ENCODE peak calls at places on chromosomes 3 and 15, in four cellular contexts. H is cardiac fibroblast, U is osteocyte, W is HFF-Myc. E is an unnamed sample.

GRCh38 chr15:44195151-44195740 is at the start of gene FRMD5:
- DNase-seq in H (peak), W (peak), U (peak), E (peak)

GRCh38 chr3:12180218-12180617 is 21.5 kb upstream of the TIMP4 start:
- DNase-seq in H (peak), U (no peak), W (no peak), E (no peak)

GRCh38 chr3:153602801-153603200 is 440.8 kb downstream of the RAP2B start:
- DNase-seq in H (no peak), U (no peak), W (no peak), E (no peak)

GRCh38 chr3:78112266-78112665 is 1072.4 kb downstream of the ROBO2 start:
- DNase-seq in H (peak), W (no peak), U (no peak), E (peak)

GRCh38 chr15:79124388-79124787 is 33.8 kb upstream of the RASGRF1 start:
- DNase-seq in H (no peak), U (no peak), W (no peak), E (no peak)

GRCh38 chr15:74036271-74037170 is 42.0 kb downstream of the PML start:
- DNase-seq in U (peak), H (peak), W (no peak), E (no peak)

GRCh38 chr3:1469687-1470086 is 376.9 kb downstream of the CNTN6 start:
- DNase-seq in H (no peak), W (no peak), U (no peak), E (no peak)

GRCh38 chr15:101233651-101234281 is 18.1 kb downstream of the CHSY1 start:
- DNase-seq in W (no peak), H (no peak), U (no peak), E (no peak)

GRCh38 chr3:9769426-9770275 is at the start of gene CAMK1:
- DNase-seq in U (peak), H (peak), W (no peak), E (peak)

GRCh38 chr15:48833526-48833925 is 22.7 kb upstream of the CEP152 start:
- DNase-seq in H (no peak), U (no peak), W (no peak), E (no peak)

GRCh38 chr3:21326704-21327103 is 424.3 kb downstream of the ZNF385D start:
- DNase-seq in U (no peak), W (no peak), H (peak), E (peak)

GRCh38 chr3:50297384-50297775 is 1.8 kb downstream of the HYAL3 start:
- DNase-seq in H (no peak), U (no peak), W (no peak), E (no peak)

GRCh38 chr15:93261845-93262244 is 172.8 kb upstream of the RGMA start:
- DNase-seq in W (no peak), H (no peak), U (no peak), E (no peak)

GRCh38 chr3:151327571-151328198 is 1.7 kb downstream of the P2RY13 start:
- DNase-seq in H (peak), W (no peak), U (no peak), E (no peak)

GRCh38 chr3:38960953-38961622 is 90.7 kb downstream of the SCN11A start:
- DNase-seq in H (peak), W (peak), U (no peak), E (no peak)

GRCh38 chr3:105223815-105224214 is 142.9 kb upstream of the ALCAM start:
- DNase-seq in H (no peak), U (no peak), W (no peak), E (no peak)

GRCh38 chr3:14166877-14167605 is 11.4 kb downstream of the XPC start:
- DNase-seq in W (no peak), U (no peak), H (no peak), E (no peak)

GRCh38 chr3:149610351-149611105 is 47.3 kb downstream of the WWTR1 start:
- DNase-seq in H (no peak), U (no peak), W (no peak), E (no peak)

GRCh38 chr15:83250766-83251165 is 33.7 kb downstream of the BNC1 start:
- DNase-seq in U (no peak), H (peak), W (no peak), E (peak)

GRCh38 chr3:149678365-149678948 is 20.6 kb upstream of the WWTR1 start:
- DNase-seq in W (no peak), H (no peak), U (no peak), E (no peak)

GRCh38 chr3:40847571-40847992 is 322.8 kb downstream of the ZNF621 start:
- DNase-seq in U (peak), W (no peak), H (peak), E (no peak)

GRCh38 chr3:178195824-178196223 is 340.4 kb upstream of the KCNMB2 start:
- DNase-seq in W (no peak), U (no peak), H (peak), E (peak)

GRCh38 chr3:142003291-142003690 is 126.8 kb downstream of the ATP1B3 start:
- DNase-seq in U (no peak), H (no peak), W (no peak), E (no peak)

GRCh38 chr3:175214210-175214609 is 355.1 kb downstream of the NAALADL2 start:
- DNase-seq in W (no peak), U (no peak), H (no peak), E (no peak)

GRCh38 chr15:50024183-50024795 is 94.7 kb downstream of the ATP8B4 start:
- DNase-seq in U (no peak), W (peak), H (peak), E (peak)

GRCh38 chr3:128787256-128788253 is 61.6 kb downstream of the RAB7A start:
- DNase-seq in U (no peak), H (peak), W (no peak), E (no peak)

GRCh38 chr3:188972313-188972712 is 199.5 kb upstream of the TPRG1 start:
- DNase-seq in H (no peak), W (no peak), U (no peak), E (no peak)

GRCh38 chr3:1400571-1400970 is 307.7 kb downstream of the CNTN6 start:
- DNase-seq in U (no peak), W (no peak), H (no peak), E (no peak)

GRCh38 chr3:57170946-57171345 is 5.8 kb upstream of the IL17RD start:
- DNase-seq in U (no peak), W (no peak), H (no peak), E (no peak)

GRCh38 chr15:63121382-63122001 is at the start of gene LACTB:
- DNase-seq in H (peak), U (peak), W (peak), E (peak)

GRCh38 chr3:150755902-150756301 is 7.1 kb downstream of the SIAH2 start:
- DNase-seq in U (no peak), W (no peak), H (no peak), E (no peak)

GRCh38 chr15:34456658-34457057 is 19.1 kb upstream of the GOLGA8A start:
- DNase-seq in U (no peak), H (no peak), W (no peak), E (no peak)

DNA sequence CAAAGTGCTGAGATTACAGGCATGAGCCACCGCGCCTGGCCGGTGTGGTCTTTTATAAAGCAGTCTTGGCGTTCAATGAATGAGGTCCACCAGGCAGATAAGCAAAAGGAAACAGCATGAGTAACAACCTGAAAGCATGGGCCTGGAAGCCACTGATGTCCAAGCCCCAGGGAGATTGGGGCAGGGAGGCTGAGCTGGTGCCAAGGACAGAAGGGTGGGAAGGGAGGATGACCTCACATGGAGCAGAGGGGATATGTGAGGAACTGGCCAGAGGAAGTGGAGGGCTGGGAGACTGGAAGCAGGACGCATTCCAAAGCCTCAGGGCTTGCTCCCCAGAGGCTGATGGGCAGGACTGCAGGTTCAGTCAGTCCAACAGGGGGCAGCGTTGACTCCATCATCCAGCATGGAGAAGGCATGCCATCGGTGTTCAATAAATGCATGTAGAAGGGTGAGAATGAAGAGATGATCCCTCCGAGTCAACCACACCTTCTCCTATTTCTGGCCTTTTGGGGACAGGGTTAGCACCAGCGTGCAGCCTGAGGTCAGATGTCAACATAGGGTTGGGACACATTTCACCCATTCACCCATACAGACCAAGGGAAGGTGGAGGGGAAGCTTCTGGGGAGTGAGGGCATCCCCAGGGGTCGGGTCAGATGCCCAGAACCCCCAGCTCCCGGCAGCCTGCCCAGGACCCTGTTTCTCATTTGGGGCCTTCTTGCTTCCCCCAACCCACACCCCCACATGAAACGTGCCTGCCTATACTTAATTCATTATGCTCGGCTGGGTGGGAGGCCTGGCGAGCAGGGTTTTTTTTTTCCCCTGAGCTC is 14.8 kb downstream of the MYL3 start:
- DNase-seq in W (no peak), H (peak), U (no peak), E (no peak)
- TF ChIP-seq CTCF in W (peak), H (peak), U (peak), E (peak)

DNA sequence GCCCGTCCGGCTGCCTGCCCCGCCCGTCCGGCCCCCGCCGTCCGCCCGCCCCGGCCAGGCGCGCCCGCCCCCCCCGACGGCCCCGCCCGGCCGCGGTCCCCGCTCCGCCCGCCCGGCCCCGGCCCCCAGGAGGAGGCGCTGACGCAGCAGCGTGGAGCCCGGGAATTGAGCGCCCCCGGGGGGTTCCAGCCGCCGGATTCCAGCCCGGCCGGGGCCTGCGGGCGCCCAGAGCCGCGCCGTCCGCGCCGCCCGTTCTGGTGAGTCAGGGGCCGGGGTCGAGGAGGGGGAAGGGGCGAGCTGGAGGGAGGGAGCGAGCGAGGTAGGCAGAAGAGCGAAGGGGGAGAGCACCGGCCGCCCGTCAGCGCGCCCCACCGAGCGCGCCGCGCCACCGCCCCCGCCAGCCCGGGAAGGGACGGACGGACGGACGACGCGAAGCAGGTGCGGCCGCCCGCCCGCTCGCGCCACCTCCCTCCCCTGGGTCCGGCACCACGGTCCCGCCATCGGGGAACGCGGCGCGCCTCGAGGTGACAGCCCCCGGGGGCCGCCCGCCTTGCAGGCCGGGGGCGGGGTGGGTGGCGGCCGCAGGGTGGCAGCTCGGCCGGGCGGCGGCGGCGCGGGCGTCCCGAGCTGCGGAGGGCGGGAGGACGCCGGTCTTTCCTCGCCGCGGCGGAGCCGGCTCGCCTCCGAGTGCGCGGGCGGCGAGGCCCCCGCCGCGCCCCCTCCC is 421 bp downstream of the BAHD1 start:
- DNase-seq in U (no peak), H (no peak), W (no peak), E (no peak)
- TF ChIP-seq CTCF in U (no peak), H (no peak), W (no peak), E (no peak)

GRCh38 chr3:194871143-194871863 is 185.6 kb downstream of the FAM43A start:
- DNase-seq in U (peak), W (peak), H (peak), E (peak)

GRCh38 chr3:194867270-194867983 is 181.7 kb downstream of the FAM43A start:
- DNase-seq in H (peak), W (no peak), U (no peak), E (no peak)

GRCh38 chr3:194870394-194871110 is 184.9 kb downstream of the FAM43A start:
- DNase-seq in U (no peak), H (peak), W (no peak), E (no peak)

GRCh38 chr3:194868831-194869230 is 183.1 kb downstream of the FAM43A start:
- DNase-seq in H (no peak), W (no peak), U (no peak), E (no peak)

GRCh38 chr3:194869482-194870169 is 183.9 kb downstream of the FAM43A start:
- DNase-seq in U (no peak), H (peak), W (no peak), E (no peak)
- TF ChIP-seq CTCF in U (no peak), H (peak), W (no peak), E (peak)

DNA sequence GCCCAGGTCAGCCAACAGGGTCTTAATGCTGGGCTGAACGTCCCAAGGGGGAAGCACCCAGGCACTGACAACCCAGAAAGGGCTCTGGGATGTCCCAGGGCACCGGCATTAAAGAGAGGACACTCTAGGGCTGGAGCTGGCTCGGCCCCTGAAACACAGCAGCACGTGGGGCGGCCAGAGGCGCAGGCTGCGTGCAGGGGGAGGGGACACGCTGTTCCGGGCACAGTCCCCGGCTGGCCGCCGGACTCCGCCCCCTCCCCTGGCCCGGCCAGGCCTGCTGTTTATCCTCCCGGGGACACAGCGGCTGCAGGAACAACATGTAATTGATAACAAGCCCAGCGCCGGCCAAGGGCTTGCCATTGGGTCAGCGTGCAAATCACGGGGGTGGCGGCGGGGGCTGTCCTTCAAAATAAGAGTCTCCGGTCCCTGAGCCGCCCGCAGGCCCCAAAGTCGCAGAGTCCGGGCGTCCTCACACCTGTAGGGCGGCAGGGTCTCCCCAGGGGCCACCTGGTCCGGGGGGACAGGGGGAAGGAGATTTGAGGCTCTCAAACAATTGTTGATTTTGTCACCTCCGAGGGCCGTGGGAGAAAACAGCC is 1.3 kb downstream of the KLF15 start:
- DNase-seq in W (peak), U (peak), H (peak), E (peak)
- TF ChIP-seq CTCF in W (no peak), U (no peak), H (no peak), E (no peak)

GRCh38 chr3:156816091-156816793 is 9.9 kb upstream of the LEKR1 start:
- DNase-seq in U (peak), W (no peak), H (peak), E (no peak)
- TF ChIP-seq CTCF in U (no peak), W (no peak), H (no peak), E (no peak)

GRCh38 chr15:88911766-88912118 is 1.4 kb downstream of the MFGE8 start:
- DNase-seq in U (no peak), W (no peak), H (no peak), E (no peak)
- TF ChIP-seq CTCF in U (no peak), W (no peak), H (no peak), E (no peak)

E was measured in AG09319.